ENCODE peak calls at places on chromosomes 6 and 20, in eight cellular contexts. F, W, H, N, B, A, C and Z are unnamed samples.

GRCh38 chr6:40313582-40313981 is 273.6 kb downstream of the LRFN2 start:
- DNase-seq in F (no peak), W (no peak), H (no peak), N (no peak), B (no peak), A (no peak), C (no peak), Z (no peak)

GRCh38 chr6:23445157-23445710 is 680.8 kb upstream of the NRSN1 start:
- DNase-seq in F (no peak), W (no peak), H (no peak), N (no peak), B (no peak), A (no peak), C (no peak), Z (no peak)

GRCh38 chr6:112118034-112118433 is 30.6 kb downstream of the FAM229B start:
- DNase-seq in F (no peak), W (no peak), H (no peak), N (no peak), B (no peak), A (no peak), C (no peak), Z (no peak)

GRCh38 chr20:37316775-37317170 is 27.3 kb downstream of the MANBAL start:
- DNase-seq in F (no peak), W (no peak), H (no peak), N (no peak), B (no peak), A (no peak), C (no peak), Z (no peak)

GRCh38 chr6:125904871-125905270 is 51.7 kb upstream of the HINT3 start:
- DNase-seq in F (no peak), W (no peak), H (no peak), N (no peak), B (no peak), A (no peak), C (peak), Z (peak)

GRCh38 chr6:149499066-149499465 is 14.3 kb upstream of the ZC3H12D start:
- DNase-seq in F (no peak), W (no peak), H (no peak), N (no peak), B (no peak), A (no peak), C (no peak), Z (no peak)

GRCh38 chr20:48702388-48703041 is 125.3 kb downstream of the PREX1 start:
- DNase-seq in F (no peak), W (no peak), H (no peak), N (no peak), B (no peak), A (no peak), C (no peak), Z (no peak)

GRCh38 chr20:44644384-44645131 is 6.9 kb downstream of the ADA start:
- DNase-seq in F (no peak), W (no peak), H (no peak), N (peak), B (no peak), A (no peak), C (peak), Z (no peak)

GRCh38 chr6:132478697-132479096 is 34.2 kb downstream of the STX7 start:
- DNase-seq in F (no peak), W (no peak), H (no peak), N (no peak), B (no peak), A (no peak), C (no peak), Z (no peak)

GRCh38 chr6:168355716-168356522 is 36.3 kb upstream of the DACT2 start:
- DNase-seq in F (peak), W (peak), H (no peak), N (peak), B (peak), A (peak), C (peak), Z (no peak)

GRCh38 chr6:710601-711571 is 17.9 kb upstream of the EXOC2 start:
- DNase-seq in F (peak), W (no peak), H (no peak), N (peak), B (peak), A (peak), C (peak), Z (peak)
- TF ChIP-seq POLR2A in F (peak), W (no peak), H (no peak), N (peak), B (peak), A (peak), C (no peak), Z (peak)

GRCh38 chr6:52577022-52577777 is at the start of gene TRAM2:
- DNase-seq in F (peak), W (peak), H (peak), N (peak), B (peak), A (peak), C (peak), Z (peak)
- TF ChIP-seq POLR2A in F (peak), W (peak), H (no peak), N (peak), B (peak), A (peak), C (peak), Z (peak)

DNA sequence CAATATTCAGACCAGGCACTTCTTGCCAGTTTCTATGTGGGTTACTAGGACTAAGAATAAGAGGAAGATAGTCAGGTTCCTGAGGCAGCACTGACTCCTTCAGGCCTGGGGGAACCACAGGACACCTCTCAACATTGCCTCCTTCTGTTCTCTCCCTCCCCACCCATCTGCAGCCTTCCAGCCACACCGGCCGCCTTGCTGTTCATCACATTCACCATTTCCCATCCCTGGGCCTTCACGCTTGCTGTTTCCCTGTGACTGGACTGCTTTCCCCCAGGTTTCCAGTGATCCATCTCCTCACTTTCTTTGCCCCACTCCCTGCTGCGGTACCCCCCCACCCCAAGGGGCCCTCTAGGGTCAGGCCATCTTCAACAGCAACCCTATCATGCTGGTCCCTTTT is 69.2 kb upstream of the SIRPA start:
- DNase-seq in F (no peak), W (no peak), H (no peak), N (no peak), B (no peak), A (no peak), C (no peak), Z (no peak)
- TF ChIP-seq POLR2A in F (no peak), W (no peak), H (no peak), N (no peak), B (no peak), A (no peak), C (no peak), Z (no peak)

GRCh38 chr20:6006603-6006949 is 47.3 kb downstream of the LRRN4 start:
- DNase-seq in F (no peak), W (no peak), H (no peak), N (no peak), B (no peak), A (no peak), C (no peak), Z (no peak)
- TF ChIP-seq POLR2A in F (no peak), W (no peak), H (no peak), N (no peak), B (no peak), A (no peak), C (no peak), Z (no peak)

GRCh38 chr6:79196908-79197307 is 37.6 kb downstream of the HMGN3 start:
- DNase-seq in F (no peak), W (no peak), H (no peak), N (no peak), B (no peak), A (no peak), C (peak), Z (no peak)
- TF ChIP-seq POLR2A in F (no peak), W (no peak), H (no peak), N (no peak), B (no peak), A (no peak), C (no peak), Z (no peak)

DNA sequence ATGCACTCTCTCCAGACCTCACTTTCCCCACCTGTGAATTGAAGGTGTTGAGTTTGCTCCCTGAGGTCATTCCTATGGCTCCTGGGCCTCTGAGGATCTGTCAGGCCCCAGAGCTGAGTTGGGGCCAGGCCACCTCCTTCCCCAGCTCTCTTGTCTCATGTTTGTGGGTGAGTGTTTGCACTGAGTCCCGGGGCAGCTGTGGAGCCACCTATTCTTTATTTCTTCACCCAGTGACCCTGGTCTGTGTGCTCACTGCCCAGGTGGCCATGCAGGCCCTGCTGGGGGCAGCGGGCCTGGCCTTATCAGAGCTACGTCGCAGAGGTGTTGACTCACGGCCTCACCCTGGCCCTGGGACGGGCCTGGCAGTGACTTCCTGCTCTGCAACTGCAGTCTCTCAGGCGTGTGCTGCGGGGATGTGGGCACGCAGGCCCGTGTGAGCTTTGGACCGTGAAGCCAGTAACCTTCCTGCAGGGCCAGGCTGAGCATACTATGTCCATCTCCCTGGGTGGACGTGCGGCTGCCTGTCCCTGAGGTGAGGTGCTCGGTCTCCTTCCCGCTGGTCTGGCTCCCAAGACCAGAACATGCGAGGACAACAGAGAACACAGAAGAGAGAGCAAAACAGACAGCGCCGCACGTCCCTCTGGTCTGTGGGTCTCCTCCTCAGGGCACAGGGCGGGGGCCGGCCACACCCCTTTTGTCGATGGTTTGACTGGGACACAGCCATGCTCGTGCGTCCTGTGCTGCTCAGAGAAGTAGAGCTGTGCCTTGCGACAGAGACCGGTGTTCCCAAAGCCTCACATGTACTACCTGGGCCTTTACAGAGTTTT is 12.1 kb downstream of the TMEM181 start:
- DNase-seq in F (peak), W (no peak), H (no peak), N (no peak), B (no peak), A (peak), C (no peak), Z (no peak)
- TF ChIP-seq POLR2A in F (no peak), W (no peak), H (no peak), N (no peak), B (no peak), A (peak), C (no peak), Z (no peak)

DNA sequence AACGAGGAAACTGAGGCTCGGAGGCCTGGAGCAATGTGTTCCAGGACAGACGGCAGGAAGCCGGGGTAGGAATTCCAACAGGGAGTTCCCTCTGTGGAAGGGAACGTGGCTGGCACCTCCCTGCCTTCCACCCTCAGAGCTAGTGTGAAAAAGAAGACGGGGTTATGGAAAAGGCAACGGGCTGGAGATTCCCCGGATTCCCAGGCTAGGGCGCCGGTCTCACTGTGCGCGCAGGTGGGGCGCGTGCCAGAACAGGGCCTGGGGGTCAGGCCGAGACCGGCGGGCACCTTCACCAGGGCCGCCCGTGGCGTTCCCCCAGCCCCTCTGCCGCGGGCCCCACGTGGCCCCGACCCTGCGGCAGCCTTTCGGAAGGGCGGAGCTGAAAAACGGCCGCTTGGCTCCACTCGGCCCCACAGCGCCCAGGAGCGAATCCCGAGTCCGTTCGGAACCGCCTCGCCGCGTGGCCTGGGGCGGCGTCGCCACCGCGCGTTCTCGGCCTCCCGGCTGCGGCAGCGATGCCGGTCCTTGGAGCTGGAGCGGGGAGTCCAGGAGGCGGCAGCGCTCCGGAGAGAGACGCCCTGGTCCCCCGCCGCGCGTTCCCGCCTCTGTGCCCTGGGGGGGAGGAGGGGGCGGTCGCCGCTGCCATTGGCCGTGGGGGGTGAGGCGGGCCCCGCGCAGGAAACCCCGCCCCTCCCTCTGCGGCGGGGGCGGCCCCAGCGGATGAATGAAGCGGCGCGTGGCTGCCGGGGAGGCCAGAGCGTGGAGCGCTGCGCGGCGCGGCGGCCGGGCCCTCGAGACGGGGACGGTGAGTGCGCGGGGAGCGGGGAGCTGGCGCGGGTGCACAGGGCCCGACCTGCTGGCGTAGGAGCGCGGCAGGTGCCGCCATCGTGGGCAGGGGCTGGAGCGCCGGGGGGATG is at the start of gene SLCO4A1:
- DNase-seq in F (peak), W (peak), H (no peak), N (peak), B (peak), A (peak), C (peak), Z (peak)
- TF ChIP-seq POLR2A in F (peak), W (peak), H (no peak), N (peak), B (peak), A (peak), C (peak), Z (peak)

GRCh38 chr20:47295921-47296426 is 60.5 kb downstream of the ZMYND8 start:
- DNase-seq in F (no peak), W (no peak), H (no peak), N (peak), B (no peak), A (no peak), C (no peak), Z (no peak)

GRCh38 chr20:47298624-47299023 is 57.9 kb downstream of the ZMYND8 start:
- DNase-seq in F (no peak), W (no peak), H (no peak), N (no peak), B (no peak), A (no peak), C (no peak), Z (no peak)

GRCh38 chr20:47300071-47300470 is 56.4 kb downstream of the ZMYND8 start:
- DNase-seq in F (no peak), W (no peak), H (no peak), N (no peak), B (no peak), A (no peak), C (no peak), Z (no peak)

GRCh38 chr20:47297746-47298145 is 58.8 kb downstream of the ZMYND8 start:
- DNase-seq in F (no peak), W (no peak), H (no peak), N (no peak), B (no peak), A (no peak), C (no peak), Z (no peak)

DNA sequence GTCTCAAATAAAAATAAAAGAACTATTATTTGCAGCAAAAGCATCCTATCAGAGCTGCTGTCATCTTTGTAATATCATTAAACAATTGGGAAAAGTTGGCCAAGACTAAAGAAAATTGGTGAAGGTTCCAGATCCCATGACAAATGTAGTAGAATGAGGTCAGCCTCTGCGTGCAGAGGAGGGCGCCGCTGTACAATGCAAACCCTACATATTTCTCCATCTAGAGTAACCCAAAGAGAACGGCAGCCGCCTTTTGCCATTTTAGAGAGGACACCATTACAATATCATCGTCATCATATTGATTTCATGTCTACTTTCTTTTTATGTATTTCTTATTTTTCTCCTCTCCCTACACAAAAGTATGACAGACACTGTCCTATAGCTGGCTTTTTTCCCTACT is 59.5 kb downstream of the ZMYND8 start:
- DNase-seq in F (no peak), W (no peak), H (no peak), N (peak), B (no peak), A (no peak), C (peak), Z (no peak)
- TF ChIP-seq POLR2A in F (no peak), W (no peak), H (no peak), N (no peak), B (no peak), A (no peak), C (no peak), Z (no peak)

GRCh38 chr6:109961666-109962065 is 16.4 kb upstream of the GPR6 start:
- DNase-seq in F (no peak), W (peak), H (no peak), N (no peak), B (no peak), A (no peak), C (no peak), Z (peak)
- TF ChIP-seq POLR2A in F (no peak), W (no peak), H (no peak), N (no peak), B (no peak), A (no peak), C (no peak), Z (no peak)

GRCh38 chr20:34302723-34303528 is at the start of gene AHCY:
- DNase-seq in F (peak), W (peak), H (peak), N (peak), B (peak), A (peak), C (peak), Z (peak)
- TF ChIP-seq POLR2A in F (peak), W (peak), H (no peak), N (peak), B (peak), A (peak), C (peak), Z (peak)